ENCODE peak calls at places on chromosomes 3 and 15, in eight cellular contexts. Q is esophagus squamous epithelium, T is breast epithelium, C is lower leg skin, N is H54, V is A549, U is ovary, W is right lobe of liver. A is an unnamed sample.

GRCh38 chr3:38479431-38480092 is 16.6 kb upstream of the EXOG start:
- DNase-seq in N (peak; percentile 59), Q (no peak), V (peak; percentile 66), W (peak; percentile 74), C (no peak), T (peak; percentile 37), U (peak; percentile 63), A (peak; percentile 79)

GRCh38 chr3:138687236-138687635 is 78.7 kb downstream of the FAIM start:
- DNase-seq in V (no peak), T (no peak), W (no peak), C (no peak), N (no peak), Q (no peak), U (no peak), A (no peak)

GRCh38 chr3:17433866-17434265 is 308.6 kb downstream of the TBC1D5 start:
- DNase-seq in V (no peak), W (no peak), T (no peak), U (no peak), Q (no peak), N (no peak), C (no peak), A (no peak)

GRCh38 chr3:166071-166470 is 30.5 kb upstream of the CHL1 start:
- DNase-seq in V (no peak), C (no peak), N (no peak), U (no peak), Q (no peak), T (no peak), W (no peak), A (no peak)

GRCh38 chr15:55240125-55240760 is 43.5 kb upstream of the RSL24D1 start:
- DNase-seq in W (no peak), V (no peak), C (no peak), U (no peak), Q (no peak), T (no peak), N (no peak), A (no peak)

GRCh38 chr3:194508486-194509449 is 22.0 kb upstream of the ATP13A3 start:
- DNase-seq in W (no peak), U (no peak), V (no peak), Q (no peak), C (no peak), T (no peak), N (no peak), A (no peak)

GRCh38 chr3:69249001-69249400 is 126.6 kb upstream of the LMOD3 start:
- DNase-seq in Q (no peak), U (no peak), T (no peak), N (no peak), V (no peak), C (no peak), W (no peak), A (no peak)

GRCh38 chr3:33578325-33579180 is 138.3 kb upstream of the UBP1 start:
- DNase-seq in T (no peak), Q (no peak), W (no peak), V (peak; percentile 82), N (no peak), C (no peak), U (no peak), A (no peak)

GRCh38 chr15:58257776-58258325 is 119.7 kb downstream of the AQP9 start:
- DNase-seq in N (no peak), U (no peak), C (no peak), T (no peak), Q (no peak), W (no peak), V (no peak), A (no peak)

GRCh38 chr15:95041297-95041696 is 809.9 kb downstream of the MCTP2 start:
- DNase-seq in U (no peak), W (no peak), N (no peak), V (no peak), C (no peak), Q (no peak), T (no peak), A (no peak)

GRCh38 chr3:115697263-115698053 is 74.1 kb downstream of the GAP43 start:
- DNase-seq in N (peak; percentile 5), U (no peak), Q (no peak), W (no peak), V (no peak), T (no peak), C (no peak), A (no peak)

GRCh38 chr3:99768126-99768525 is 49.5 kb upstream of the CMSS1 start:
- DNase-seq in N (no peak), Q (no peak), V (no peak), W (no peak), C (no peak), U (no peak), T (no peak), A (no peak)
- TF ChIP-seq POLR2A in N (no peak), Q (no peak), V (no peak), W (no peak), C (no peak), U (no peak), T (no peak), A (no peak)

DNA sequence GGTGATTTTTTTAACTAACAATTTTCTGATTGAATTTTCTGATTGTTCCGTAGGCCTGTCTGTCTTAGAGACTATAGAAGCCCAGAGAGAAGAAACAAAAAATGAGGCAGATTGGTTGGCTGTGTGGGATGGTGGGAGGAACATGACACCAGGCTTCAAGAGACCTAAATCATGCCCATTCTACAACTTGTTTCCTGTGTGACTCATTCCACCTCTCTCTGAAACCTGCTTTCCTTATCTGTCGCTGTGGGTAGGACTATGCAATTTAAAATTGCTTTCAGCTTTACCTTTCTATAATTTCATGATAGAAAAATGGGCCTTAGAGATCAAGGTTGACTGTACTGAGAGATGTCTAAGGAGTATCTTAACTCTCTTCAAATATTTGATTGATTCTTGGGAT is 44.5 kb downstream of the OXNAD1 start:
- DNase-seq in N (peak; percentile 25), U (no peak), Q (no peak), V (no peak), T (no peak), C (no peak), W (no peak), A (no peak)
- TF ChIP-seq POLR2A in N (no peak), U (no peak), Q (no peak), V (no peak), T (no peak), C (no peak), W (no peak), A (no peak)

GRCh38 chr15:69280783-69281182 is 17.9 kb upstream of the PAQR5 start:
- DNase-seq in T (no peak), U (no peak), N (no peak), W (no peak), Q (no peak), V (no peak), C (no peak), A (no peak)

GRCh38 chr15:69275933-69276565 is 22.7 kb upstream of the PAQR5 start:
- DNase-seq in W (no peak), T (no peak), V (no peak), U (no peak), C (no peak), Q (no peak), N (no peak), A (no peak)

GRCh38 chr15:69279636-69280035 is 19.1 kb upstream of the PAQR5 start:
- DNase-seq in W (no peak), U (no peak), T (no peak), V (no peak), N (no peak), Q (no peak), C (no peak), A (no peak)

GRCh38 chr15:69275104-69275670 is 23.5 kb upstream of the PAQR5 start:
- DNase-seq in T (no peak), C (no peak), Q (no peak), U (no peak), W (no peak), N (no peak), V (no peak), A (no peak)

GRCh38 chr15:69277316-69277715 is 21.4 kb upstream of the PAQR5 start:
- DNase-seq in U (no peak), W (no peak), V (no peak), T (no peak), N (no peak), C (no peak), Q (no peak), A (no peak)
- TF ChIP-seq POLR2A in U (no peak), W (no peak), V (no peak), T (no peak), N (no peak), C (no peak), Q (no peak), A (no peak)

GRCh38 chr3:49929333-49930240 is at the start of gene MON1A:
- DNase-seq in C (peak; percentile 93), U (peak; percentile 97), W (peak; percentile 99), T (peak; percentile 90), V (peak; percentile 86), N (peak; percentile 89), Q (peak; percentile 43), A (peak; percentile 96)
- TF ChIP-seq POLR2A in C (no peak), U (peak; percentile 55), W (peak; percentile 77), T (peak; percentile 48), V (peak; percentile 22), N (peak; percentile 67), Q (no peak), A (peak; percentile 52)

DNA sequence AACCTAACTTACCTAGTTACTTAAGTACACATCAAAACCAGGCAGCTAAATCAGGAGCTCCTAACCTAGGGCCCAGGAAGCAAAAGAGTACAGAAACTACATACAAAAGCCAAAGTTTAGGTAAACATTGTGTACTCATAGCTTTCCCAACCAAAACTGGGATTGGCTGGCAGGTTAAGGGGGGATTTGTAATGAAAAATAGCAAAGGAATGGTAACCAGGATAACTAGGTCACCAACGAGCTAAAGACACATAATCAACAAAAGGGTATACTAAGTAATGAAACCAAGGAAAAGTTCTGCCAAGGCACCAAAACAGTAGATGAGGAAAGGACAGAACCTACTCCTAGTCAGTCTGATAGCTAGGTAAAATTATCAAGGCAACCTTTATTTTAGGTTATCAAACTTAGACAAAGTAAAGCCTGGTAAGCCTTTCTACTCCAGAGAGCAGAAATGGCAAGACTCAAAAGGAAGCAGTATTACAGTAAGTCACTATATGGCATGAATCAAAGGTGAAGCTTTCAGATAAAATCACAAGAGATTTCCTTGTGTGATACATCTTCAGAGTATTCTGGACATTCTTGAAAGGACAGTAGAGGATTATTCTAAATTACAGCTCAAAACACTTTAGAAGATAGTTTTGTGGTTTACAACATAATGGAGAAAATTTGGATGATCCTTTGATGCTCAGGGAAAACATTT is 10.2 kb downstream of the TRA2B start:
- DNase-seq in V (no peak), W (no peak), Q (no peak), U (no peak), N (no peak), C (no peak), T (no peak), A (no peak)
- TF ChIP-seq POLR2A in V (no peak), W (no peak), Q (no peak), U (no peak), N (no peak), C (no peak), T (no peak), A (no peak)